ENCODE peak calls at places on chromosomes 11 and 22, in six cellular contexts. One of them, this sample, is unnamed.

GRCh38 chr11:131231317-131231716 is 139.1 kb upstream of the NTM start:
- DNase-seq in ovary: no peak
- DNase-seq in H1: no peak
- DNase-seq in upper lobe of right lung: no peak
- DNase-seq in heart right ventricle: no peak
- DNase-seq in colonic mucosa: no peak
- DNase-seq in this sample: no peak

GRCh38 chr11:121145826-121146225 is 44.8 kb downstream of the TECTA start:
- DNase-seq in colonic mucosa: no peak
- DNase-seq in upper lobe of right lung: no peak
- DNase-seq in ovary: no peak
- DNase-seq in heart right ventricle: no peak
- DNase-seq in H1: no peak
- DNase-seq in this sample: no peak

GRCh38 chr11:35151896-35152295 is 12.9 kb downstream of the CD44 start:
- DNase-seq in ovary: no peak
- DNase-seq in upper lobe of right lung: no peak
- DNase-seq in heart right ventricle: no peak
- DNase-seq in colonic mucosa: no peak
- DNase-seq in H1: no peak
- DNase-seq in this sample: no peak

GRCh38 chr11:82183346-82183745 is 550.3 kb downstream of the FAM181B start:
- DNase-seq in H1: no peak
- DNase-seq in ovary: no peak
- DNase-seq in heart right ventricle: no peak
- DNase-seq in upper lobe of right lung: no peak
- DNase-seq in colonic mucosa: no peak
- DNase-seq in this sample: no peak

GRCh38 chr11:88338223-88338661 is 706 bp upstream of the CTSC start:
- DNase-seq in ovary: no peak
- DNase-seq in colonic mucosa: peak
- DNase-seq in heart right ventricle: peak
- DNase-seq in upper lobe of right lung: peak
- DNase-seq in H1: no peak
- DNase-seq in this sample: no peak

GRCh38 chr11:6229911-6230310 is 4.5 kb downstream of the FHIP1B start:
- DNase-seq in heart right ventricle: no peak
- DNase-seq in colonic mucosa: peak
- DNase-seq in upper lobe of right lung: no peak
- DNase-seq in ovary: no peak
- DNase-seq in H1: no peak
- DNase-seq in this sample: no peak

GRCh38 chr11:92830382-92831148 is 138.9 kb upstream of the MTNR1B start:
- DNase-seq in colonic mucosa: no peak
- DNase-seq in ovary: no peak
- DNase-seq in upper lobe of right lung: no peak
- DNase-seq in heart right ventricle: no peak
- DNase-seq in H1: no peak
- DNase-seq in this sample: no peak

GRCh38 chr22:38755911-38756532 is at the start of gene SUN2:
- DNase-seq in ovary: peak
- DNase-seq in colonic mucosa: peak
- DNase-seq in H1: no peak
- DNase-seq in heart right ventricle: peak
- DNase-seq in upper lobe of right lung: peak
- DNase-seq in this sample: peak

DNA sequence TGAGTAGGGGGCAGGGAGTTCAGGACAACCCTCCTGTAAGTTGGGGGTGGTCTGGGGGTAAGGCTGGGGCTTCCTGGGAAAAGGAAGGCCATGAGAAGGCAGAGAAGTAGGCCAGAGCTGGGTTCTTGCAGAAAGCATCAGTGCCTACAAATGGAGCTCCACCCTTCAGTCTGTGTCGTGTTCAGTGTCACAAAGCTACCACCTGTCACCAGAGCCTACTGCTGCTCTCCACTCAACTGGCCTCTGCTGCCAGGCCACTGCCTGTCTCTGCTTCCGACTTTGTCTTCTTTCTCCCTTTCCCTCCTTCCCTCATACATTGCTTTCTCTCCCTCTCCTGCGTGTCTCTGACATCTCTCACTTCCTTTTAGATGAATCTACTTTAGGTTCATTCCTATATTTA is 3.4 kb upstream of the WBP2NL start:
- DNase-seq in heart right ventricle: no peak
- DNase-seq in upper lobe of right lung: peak
- DNase-seq in colonic mucosa: no peak
- DNase-seq in ovary: no peak
- DNase-seq in H1: no peak
- DNase-seq in this sample: no peak
- H3K4me3 ChIP-seq in heart right ventricle: no peak
- H3K4me3 ChIP-seq in upper lobe of right lung: no peak
- H3K4me3 ChIP-seq in colonic mucosa: no peak
- H3K4me3 ChIP-seq in ovary: no peak
- H3K4me3 ChIP-seq in H1: no peak
- H3K4me3 ChIP-seq in this sample: no peak

DNA sequence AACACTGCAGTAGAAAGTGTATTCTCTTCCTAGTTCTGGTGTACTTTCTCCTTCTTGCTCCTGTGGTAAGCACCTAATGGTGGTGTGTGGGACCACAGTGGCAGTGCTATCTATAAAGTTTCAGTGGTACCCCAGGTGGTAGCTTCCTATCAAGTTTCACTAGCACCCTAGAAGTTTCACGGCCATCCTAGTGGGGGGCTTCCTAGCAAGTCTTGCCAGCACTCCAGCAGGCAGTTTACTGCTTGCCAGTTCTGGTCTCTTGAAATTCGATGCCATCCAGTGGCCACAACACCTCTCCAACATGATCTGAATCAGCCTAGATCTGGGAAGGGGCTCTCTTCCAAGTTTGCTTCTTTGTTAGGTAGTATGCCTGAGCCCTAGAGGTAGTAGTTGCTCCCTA is 229.6 kb downstream of the SWAP70 start:
- DNase-seq in H1: no peak
- DNase-seq in ovary: no peak
- DNase-seq in heart right ventricle: no peak
- DNase-seq in colonic mucosa: no peak
- DNase-seq in upper lobe of right lung: no peak
- DNase-seq in this sample: no peak
- H3K27ac ChIP-seq in H1: no peak
- H3K27ac ChIP-seq in ovary: no peak
- H3K27ac ChIP-seq in heart right ventricle: no peak
- H3K27ac ChIP-seq in colonic mucosa: no peak
- H3K27ac ChIP-seq in upper lobe of right lung: no peak
- H3K27ac ChIP-seq in this sample: no peak

GRCh38 chr11:102791271-102792036 is 6.5 kb downstream of the MMP1 start:
- DNase-seq in H1: no peak
- DNase-seq in ovary: no peak
- DNase-seq in heart right ventricle: no peak
- DNase-seq in colonic mucosa: no peak
- DNase-seq in upper lobe of right lung: no peak
- DNase-seq in this sample: no peak

GRCh38 chr11:102793677-102794290 is 4.2 kb downstream of the MMP1 start:
- DNase-seq in ovary: no peak
- DNase-seq in heart right ventricle: no peak
- DNase-seq in colonic mucosa: no peak
- DNase-seq in H1: no peak
- DNase-seq in upper lobe of right lung: no peak
- DNase-seq in this sample: no peak

GRCh38 chr11:102792604-102793003 is 5.4 kb downstream of the MMP1 start:
- DNase-seq in ovary: no peak
- DNase-seq in heart right ventricle: no peak
- DNase-seq in H1: no peak
- DNase-seq in colonic mucosa: no peak
- DNase-seq in upper lobe of right lung: no peak
- DNase-seq in this sample: no peak

GRCh38 chr11:102798012-102798746 is at the start of gene MMP1:
- DNase-seq in ovary: no peak
- DNase-seq in upper lobe of right lung: no peak
- DNase-seq in H1: no peak
- DNase-seq in colonic mucosa: no peak
- DNase-seq in heart right ventricle: no peak
- DNase-seq in this sample: no peak

DNA sequence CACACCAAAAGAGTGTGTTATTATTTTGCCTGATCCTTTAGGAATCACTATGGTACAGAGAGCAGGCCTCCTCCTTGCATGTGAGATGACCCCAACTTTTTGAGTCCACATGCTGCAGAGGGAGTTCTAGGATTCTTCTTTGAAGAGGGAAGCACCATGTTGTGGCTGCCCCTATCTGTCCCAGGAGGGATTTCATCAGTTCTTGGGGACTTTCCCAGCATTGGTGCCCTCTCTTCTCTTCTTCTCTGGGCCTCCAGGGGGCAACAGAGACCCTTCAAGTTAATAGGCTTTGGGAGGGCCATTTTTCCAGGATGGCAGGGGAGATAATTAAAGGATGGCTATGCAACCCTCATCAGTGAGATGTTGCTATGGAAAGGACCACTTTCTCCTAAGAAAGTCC is 3.6 kb downstream of the MMP1 start:
- DNase-seq in colonic mucosa: no peak
- DNase-seq in ovary: no peak
- DNase-seq in H1: no peak
- DNase-seq in upper lobe of right lung: no peak
- DNase-seq in heart right ventricle: no peak
- DNase-seq in this sample: no peak
- TF ChIP-seq CTCF in colonic mucosa: no peak
- TF ChIP-seq CTCF in ovary: no peak
- TF ChIP-seq CTCF in H1: peak
- TF ChIP-seq CTCF in upper lobe of right lung: peak
- TF ChIP-seq CTCF in heart right ventricle: no peak
- TF ChIP-seq CTCF in this sample: no peak

GRCh38 chr11:91394073-91394717 is 830.4 kb upstream of the FAT3 start:
- DNase-seq in H1: no peak
- DNase-seq in heart right ventricle: no peak
- DNase-seq in colonic mucosa: no peak
- DNase-seq in ovary: no peak
- DNase-seq in upper lobe of right lung: no peak
- DNase-seq in this sample: no peak

GRCh38 chr11:91397134-91397468 is 827.5 kb upstream of the FAT3 start:
- DNase-seq in upper lobe of right lung: no peak
- DNase-seq in ovary: no peak
- DNase-seq in H1: no peak
- DNase-seq in heart right ventricle: no peak
- DNase-seq in colonic mucosa: no peak
- DNase-seq in this sample: no peak

GRCh38 chr11:91394718-91395414 is 829.8 kb upstream of the FAT3 start:
- DNase-seq in upper lobe of right lung: no peak
- DNase-seq in colonic mucosa: no peak
- DNase-seq in H1: no peak
- DNase-seq in heart right ventricle: no peak
- DNase-seq in ovary: no peak
- DNase-seq in this sample: no peak

GRCh38 chr11:91396243-91397133 is 828.1 kb upstream of the FAT3 start:
- DNase-seq in H1: no peak
- DNase-seq in ovary: no peak
- DNase-seq in upper lobe of right lung: no peak
- DNase-seq in heart right ventricle: no peak
- DNase-seq in colonic mucosa: no peak
- DNase-seq in this sample: no peak
- H3K4me3 ChIP-seq in H1: no peak
- H3K4me3 ChIP-seq in ovary: no peak
- H3K4me3 ChIP-seq in upper lobe of right lung: no peak
- H3K4me3 ChIP-seq in heart right ventricle: no peak
- H3K4me3 ChIP-seq in colonic mucosa: no peak
- H3K4me3 ChIP-seq in this sample: no peak

DNA sequence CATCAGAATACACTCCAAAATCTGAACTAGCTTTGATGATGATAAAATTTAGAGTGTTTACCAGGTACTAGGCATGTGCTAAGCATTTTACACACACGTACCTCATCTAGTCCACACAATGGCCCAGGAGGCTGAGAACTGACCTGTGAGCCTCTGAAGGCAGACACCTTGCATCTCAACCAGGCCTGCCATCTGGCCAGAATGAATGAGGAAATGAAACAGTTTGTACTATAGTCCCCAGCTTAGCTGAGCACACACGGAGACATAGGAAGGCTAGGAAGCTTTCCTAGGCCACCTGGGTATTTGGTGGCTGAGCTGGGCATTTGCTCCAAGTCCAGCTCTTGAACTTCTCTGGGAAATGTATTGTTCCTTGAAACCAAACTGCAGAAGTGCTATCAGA is 6.9 kb upstream of the SHANK3 start:
- DNase-seq in upper lobe of right lung: no peak
- DNase-seq in ovary: no peak
- DNase-seq in heart right ventricle: no peak
- DNase-seq in H1: no peak
- DNase-seq in colonic mucosa: no peak
- DNase-seq in this sample: no peak
- H3K27ac ChIP-seq in upper lobe of right lung: no peak
- H3K27ac ChIP-seq in ovary: no peak
- H3K27ac ChIP-seq in heart right ventricle: no peak
- H3K27ac ChIP-seq in H1: no peak
- H3K27ac ChIP-seq in colonic mucosa: no peak
- H3K27ac ChIP-seq in this sample: no peak

This sample was measured in coronary artery.